ENCODE peak calls at places on chromosomes 13 and 19, in five cellular contexts. One of them, this sample, is unnamed.
A peak's percentile ranks its signal among the peaks of the same experiment; 100 is the strongest.

GRCh38 chr13:108645376-108645775 is 16.0 kb downstream of the MYO16 start:
- DNase-seq in Caco-2: no peak
- DNase-seq in tibial artery: no peak
- DNase-seq in right lobe of liver: no peak
- DNase-seq in brain microvascular endothelial cell: no peak
- DNase-seq in this sample: no peak

GRCh38 chr19:38975861-38976271 is 324 bp upstream of the FBXO17 start:
- DNase-seq in tibial artery: no peak
- DNase-seq in brain microvascular endothelial cell: no peak
- DNase-seq in Caco-2: peak; percentile 77
- DNase-seq in right lobe of liver: peak; percentile 66
- DNase-seq in this sample: peak; percentile 70

GRCh38 chr13:60572855-60573254 is 175.8 kb downstream of the TDRD3 start:
- DNase-seq in right lobe of liver: no peak
- DNase-seq in Caco-2: no peak
- DNase-seq in brain microvascular endothelial cell: no peak
- DNase-seq in tibial artery: no peak
- DNase-seq in this sample: no peak

GRCh38 chr13:33918199-33918932 is 100.4 kb downstream of the RFC3 start:
- DNase-seq in brain microvascular endothelial cell: peak; percentile 71
- DNase-seq in Caco-2: no peak
- DNase-seq in right lobe of liver: no peak
- DNase-seq in tibial artery: no peak
- DNase-seq in this sample: no peak

GRCh38 chr13:93079294-93079693 is 147.3 kb upstream of the GPC6 start:
- DNase-seq in Caco-2: no peak
- DNase-seq in tibial artery: no peak
- DNase-seq in brain microvascular endothelial cell: peak; percentile 40
- DNase-seq in right lobe of liver: no peak
- DNase-seq in this sample: no peak

GRCh38 chr19:35266149-35266903 is 2.4 kb upstream of the USF2 start:
- DNase-seq in brain microvascular endothelial cell: no peak
- DNase-seq in Caco-2: peak; percentile 37
- DNase-seq in right lobe of liver: no peak
- DNase-seq in tibial artery: no peak
- DNase-seq in this sample: no peak

GRCh38 chr13:73334459-73334858 is 275.7 kb downstream of the KLF5 start:
- DNase-seq in tibial artery: no peak
- DNase-seq in Caco-2: no peak
- DNase-seq in right lobe of liver: no peak
- DNase-seq in brain microvascular endothelial cell: no peak
- DNase-seq in this sample: no peak

GRCh38 chr13:76462003-76462402 is 424.2 kb downstream of the KCTD12 start:
- DNase-seq in Caco-2: no peak
- DNase-seq in tibial artery: no peak
- DNase-seq in brain microvascular endothelial cell: no peak
- DNase-seq in right lobe of liver: no peak
- DNase-seq in this sample: no peak

GRCh38 chr19:29807870-29808405 is 3.9 kb upstream of the CCNE1 start:
- DNase-seq in brain microvascular endothelial cell: no peak
- DNase-seq in Caco-2: no peak
- DNase-seq in right lobe of liver: peak; percentile 38
- DNase-seq in tibial artery: no peak
- DNase-seq in this sample: no peak

GRCh38 chr19:10835089-10835753 is 791 bp downstream of the TMED1 start:
- DNase-seq in Caco-2: no peak
- DNase-seq in brain microvascular endothelial cell: no peak
- DNase-seq in tibial artery: peak; percentile 100
- DNase-seq in right lobe of liver: no peak
- DNase-seq in this sample: no peak

GRCh38 chr19:56273563-56274117 is 1.1 kb downstream of the EDDM13 start:
- DNase-seq in Caco-2: no peak
- DNase-seq in tibial artery: no peak
- DNase-seq in brain microvascular endothelial cell: peak; percentile 45
- DNase-seq in right lobe of liver: no peak
- DNase-seq in this sample: no peak

GRCh38 chr13:63436288-63436687 is 2020.6 kb upstream of the PCDH20 start:
- DNase-seq in tibial artery: no peak
- DNase-seq in Caco-2: no peak
- DNase-seq in brain microvascular endothelial cell: no peak
- DNase-seq in right lobe of liver: no peak
- DNase-seq in this sample: no peak

GRCh38 chr13:74886496-74886895 is 595.5 kb downstream of the TBC1D4 start:
- DNase-seq in brain microvascular endothelial cell: no peak
- DNase-seq in Caco-2: no peak
- DNase-seq in tibial artery: no peak
- DNase-seq in right lobe of liver: no peak
- DNase-seq in this sample: no peak

GRCh38 chr13:106381083-106381482 is 154.4 kb downstream of the EFNB2 start:
- DNase-seq in Caco-2: peak; percentile 82
- DNase-seq in right lobe of liver: no peak
- DNase-seq in tibial artery: no peak
- DNase-seq in brain microvascular endothelial cell: peak; percentile 67
- DNase-seq in this sample: peak; percentile 75

GRCh38 chr19:13044160-13044853 is 49.0 kb downstream of the NFIX start:
- DNase-seq in right lobe of liver: no peak
- DNase-seq in tibial artery: no peak
- DNase-seq in brain microvascular endothelial cell: no peak
- DNase-seq in Caco-2: no peak
- DNase-seq in this sample: no peak

GRCh38 chr13:29994911-29995601 is 144.6 kb upstream of the UBL3 start:
- DNase-seq in tibial artery: peak; percentile 56
- DNase-seq in brain microvascular endothelial cell: no peak
- DNase-seq in right lobe of liver: no peak
- DNase-seq in Caco-2: no peak
- DNase-seq in this sample: no peak

GRCh38 chr13:99985243-99985874 is 3.8 kb downstream of the ZIC2 start:
- DNase-seq in right lobe of liver: no peak
- DNase-seq in tibial artery: no peak
- DNase-seq in brain microvascular endothelial cell: no peak
- DNase-seq in Caco-2: no peak
- DNase-seq in this sample: peak; percentile 22

GRCh38 chr13:102902789-102903347 is 57.0 kb downstream of the ERCC5 start:
- DNase-seq in right lobe of liver: peak; percentile 68
- DNase-seq in tibial artery: no peak
- DNase-seq in Caco-2: no peak
- DNase-seq in brain microvascular endothelial cell: no peak
- DNase-seq in this sample: peak; percentile 5

GRCh38 chr13:101523732-101524131 is 71.3 kb downstream of the ITGBL1 start:
- DNase-seq in tibial artery: peak; percentile 60
- DNase-seq in brain microvascular endothelial cell: peak; percentile 88
- DNase-seq in Caco-2: no peak
- DNase-seq in right lobe of liver: no peak
- DNase-seq in this sample: no peak

GRCh38 chr13:41613984-41614581 is 156.7 kb downstream of the RGCC start:
- DNase-seq in Caco-2: peak; percentile 79
- DNase-seq in tibial artery: peak; percentile 41
- DNase-seq in right lobe of liver: no peak
- DNase-seq in brain microvascular endothelial cell: peak; percentile 82
- DNase-seq in this sample: peak; percentile 33

GRCh38 chr19:13526552-13526951 is 20.3 kb upstream of the CACNA1A start:
- DNase-seq in right lobe of liver: no peak
- DNase-seq in tibial artery: no peak
- DNase-seq in brain microvascular endothelial cell: no peak
- DNase-seq in Caco-2: no peak
- DNase-seq in this sample: no peak

GRCh38 chr19:11230621-11231386 is 8.6 kb upstream of the ANGPTL8 start:
- DNase-seq in tibial artery: no peak
- DNase-seq in right lobe of liver: no peak
- DNase-seq in brain microvascular endothelial cell: no peak
- DNase-seq in Caco-2: no peak
- DNase-seq in this sample: no peak

GRCh38 chr13:67137044-67137735 is 92.9 kb downstream of the PCDH9 start:
- DNase-seq in tibial artery: no peak
- DNase-seq in brain microvascular endothelial cell: no peak
- DNase-seq in Caco-2: no peak
- DNase-seq in right lobe of liver: no peak
- DNase-seq in this sample: no peak

GRCh38 chr13:75895168-75895567 is 259.0 kb downstream of the LMO7 start:
- DNase-seq in tibial artery: no peak
- DNase-seq in brain microvascular endothelial cell: no peak
- DNase-seq in Caco-2: no peak
- DNase-seq in right lobe of liver: no peak
- DNase-seq in this sample: no peak

GRCh38 chr19:49020342-49020741 is 3.5 kb upstream of the LHB start:
- DNase-seq in Caco-2: no peak
- DNase-seq in brain microvascular endothelial cell: no peak
- DNase-seq in right lobe of liver: no peak
- DNase-seq in tibial artery: no peak
- DNase-seq in this sample: no peak

GRCh38 chr13:32779119-32779518 is 192.9 kb downstream of the PDS5B start:
- DNase-seq in right lobe of liver: no peak
- DNase-seq in tibial artery: no peak
- DNase-seq in Caco-2: no peak
- DNase-seq in brain microvascular endothelial cell: no peak
- DNase-seq in this sample: no peak

GRCh38 chr19:55210120-55210493 is 806 bp upstream of the PTPRH start:
- DNase-seq in brain microvascular endothelial cell: peak; percentile 90
- DNase-seq in right lobe of liver: no peak
- DNase-seq in Caco-2: no peak
- DNase-seq in tibial artery: no peak
- DNase-seq in this sample: peak; percentile 79

GRCh38 chr13:98503175-98504028 is 73.5 kb downstream of the STK24 start:
- DNase-seq in tibial artery: no peak
- DNase-seq in Caco-2: no peak
- DNase-seq in right lobe of liver: peak; percentile 76
- DNase-seq in brain microvascular endothelial cell: no peak
- DNase-seq in this sample: no peak

GRCh38 chr19:11692127-11692790 is 46.5 kb downstream of the ZNF823 start:
- DNase-seq in brain microvascular endothelial cell: no peak
- DNase-seq in Caco-2: no peak
- DNase-seq in tibial artery: no peak
- DNase-seq in right lobe of liver: no peak
- DNase-seq in this sample: no peak

GRCh38 chr13:39777527-39778061 is 122.1 kb downstream of the COG6 start:
- DNase-seq in tibial artery: no peak
- DNase-seq in right lobe of liver: no peak
- DNase-seq in Caco-2: no peak
- DNase-seq in brain microvascular endothelial cell: peak; percentile 88
- DNase-seq in this sample: peak; percentile 38

GRCh38 chr13:94400874-94401273 is 78.6 kb downstream of the DCT start:
- DNase-seq in tibial artery: no peak
- DNase-seq in Caco-2: no peak
- DNase-seq in right lobe of liver: no peak
- DNase-seq in brain microvascular endothelial cell: no peak
- DNase-seq in this sample: no peak

GRCh38 chr19:990746-991145 is 6.6 kb downstream of the WDR18 start:
- DNase-seq in tibial artery: no peak
- DNase-seq in brain microvascular endothelial cell: no peak
- DNase-seq in right lobe of liver: no peak
- DNase-seq in Caco-2: no peak
- DNase-seq in this sample: no peak
- H3K36me3 ChIP-seq in tibial artery: peaks cover 88% of the 10 kb centered on the region
- H3K36me3 ChIP-seq in brain microvascular endothelial cell: peaks cover 34% of the 10 kb centered on the region
- H3K36me3 ChIP-seq in right lobe of liver: no peaks in the 10 kb centered on the region
- H3K36me3 ChIP-seq in Caco-2: peaks cover 4% of the 10 kb centered on the region
- H3K36me3 ChIP-seq in this sample: no peaks in the 10 kb centered on the region

DNA sequence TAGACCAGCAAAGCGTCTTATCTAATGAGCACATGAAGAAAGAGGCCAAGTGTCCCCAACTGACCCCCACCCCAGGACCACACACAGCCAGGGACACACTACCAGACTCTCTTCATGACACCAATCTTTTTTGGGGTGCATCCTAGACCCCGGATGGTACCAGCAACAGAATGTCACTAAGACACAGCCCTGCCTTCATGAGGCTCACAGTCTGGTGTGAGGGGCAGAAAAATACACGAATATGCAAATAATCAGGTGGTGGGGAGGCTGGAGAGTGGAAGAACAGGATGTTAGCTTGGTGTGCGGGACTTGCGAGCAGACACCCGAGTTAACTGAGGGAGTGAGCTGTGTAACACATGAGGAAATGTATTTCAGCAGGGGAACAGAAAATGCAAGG is 17.5 kb downstream of the AKT2 start:
- DNase-seq in tibial artery: no peak
- DNase-seq in Caco-2: no peak
- DNase-seq in right lobe of liver: no peak
- DNase-seq in brain microvascular endothelial cell: no peak
- DNase-seq in this sample: no peak
- H3K36me3 ChIP-seq in tibial artery: peaks cover 42% of the 10 kb centered on the region
- H3K36me3 ChIP-seq in Caco-2: peaks cover 4% of the 10 kb centered on the region
- H3K36me3 ChIP-seq in right lobe of liver: peaks cover 7% of the 10 kb centered on the region
- H3K36me3 ChIP-seq in brain microvascular endothelial cell: peaks cover 8% of the 10 kb centered on the region
- H3K36me3 ChIP-seq in this sample: no peaks in the 10 kb centered on the region

DNA sequence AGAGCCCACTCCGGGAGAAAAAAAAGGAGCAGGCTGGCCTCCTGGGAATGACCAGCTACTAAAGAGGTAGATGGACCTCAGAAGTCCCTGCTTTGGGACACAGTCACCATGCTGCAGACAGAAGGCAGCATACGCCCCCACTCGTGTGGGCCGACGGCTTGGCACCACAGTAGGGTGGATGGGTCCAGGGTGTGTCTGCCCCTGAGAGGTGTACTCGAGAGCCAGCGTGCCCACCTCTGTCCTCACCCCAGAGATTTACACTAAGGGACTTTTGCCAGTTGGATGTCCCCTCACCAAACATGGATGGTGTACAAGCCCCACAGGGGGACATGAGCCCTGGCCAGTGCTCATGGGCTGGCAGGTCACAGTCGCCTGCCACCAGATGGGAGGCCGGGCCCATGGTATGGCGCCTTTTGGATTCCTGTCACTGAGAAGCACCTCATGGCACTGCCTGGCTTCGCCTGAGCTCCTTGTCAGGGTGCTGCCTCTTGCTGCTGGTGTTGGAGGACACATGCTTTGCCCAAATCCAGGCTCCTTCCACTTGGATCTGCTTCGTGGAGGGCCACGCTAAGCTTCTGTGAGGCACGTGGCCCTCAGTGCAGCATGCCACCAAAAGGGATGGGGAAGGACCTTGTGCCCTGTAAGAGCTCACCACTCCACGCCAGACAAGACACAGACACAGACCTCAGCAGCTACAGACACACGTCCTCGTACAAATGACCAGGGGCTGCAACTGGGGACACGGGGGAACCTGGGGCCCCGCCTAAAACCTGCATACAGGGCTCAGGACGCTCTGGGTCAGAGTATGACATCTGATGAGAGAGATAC is 13.3 kb upstream of the EPHX3 start:
- DNase-seq in right lobe of liver: no peak
- DNase-seq in tibial artery: no peak
- DNase-seq in brain microvascular endothelial cell: no peak
- DNase-seq in Caco-2: no peak
- DNase-seq in this sample: no peak
- H3K36me3 ChIP-seq in right lobe of liver: peaks cover 26% of the 10 kb centered on the region
- H3K36me3 ChIP-seq in tibial artery: peaks cover 80% of the 10 kb centered on the region
- H3K36me3 ChIP-seq in brain microvascular endothelial cell: peaks cover 43% of the 10 kb centered on the region
- H3K36me3 ChIP-seq in Caco-2: peaks cover 10% of the 10 kb centered on the region
- H3K36me3 ChIP-seq in this sample: no peaks in the 10 kb centered on the region

GRCh38 chr13:44976196-44976595 is 13.1 kb downstream of the NUFIP1 start:
- DNase-seq in tibial artery: no peak
- DNase-seq in right lobe of liver: no peak
- DNase-seq in brain microvascular endothelial cell: no peak
- DNase-seq in Caco-2: no peak
- DNase-seq in this sample: no peak
- H3K36me3 ChIP-seq in tibial artery: peaks cover 50% of the 10 kb centered on the region
- H3K36me3 ChIP-seq in right lobe of liver: peaks cover 6% of the 10 kb centered on the region
- H3K36me3 ChIP-seq in brain microvascular endothelial cell: peaks cover 11% of the 10 kb centered on the region
- H3K36me3 ChIP-seq in Caco-2: peaks cover 3% of the 10 kb centered on the region
- H3K36me3 ChIP-seq in this sample: no peaks in the 10 kb centered on the region

GRCh38 chr19:19300613-19301012 is 19.7 kb downstream of the SUGP1 start:
- DNase-seq in Caco-2: no peak
- DNase-seq in brain microvascular endothelial cell: no peak
- DNase-seq in tibial artery: no peak
- DNase-seq in right lobe of liver: no peak
- DNase-seq in this sample: no peak
- H3K36me3 ChIP-seq in Caco-2: no peaks in the 10 kb centered on the region
- H3K36me3 ChIP-seq in brain microvascular endothelial cell: peaks cover 51% of the 10 kb centered on the region
- H3K36me3 ChIP-seq in tibial artery: peaks cover 80% of the 10 kb centered on the region
- H3K36me3 ChIP-seq in right lobe of liver: peaks cover 16% of the 10 kb centered on the region
- H3K36me3 ChIP-seq in this sample: no peaks in the 10 kb centered on the region

GRCh38 chr19:3442487-3443071 is 37.7 kb downstream of the SMIM24 start:
- DNase-seq in right lobe of liver: no peak
- DNase-seq in tibial artery: no peak
- DNase-seq in Caco-2: no peak
- DNase-seq in brain microvascular endothelial cell: no peak
- DNase-seq in this sample: no peak
- H3K36me3 ChIP-seq in right lobe of liver: peaks cover 59% of the 10 kb centered on the region
- H3K36me3 ChIP-seq in tibial artery: peaks cover 81% of the 10 kb centered on the region
- H3K36me3 ChIP-seq in Caco-2: no peaks in the 10 kb centered on the region
- H3K36me3 ChIP-seq in brain microvascular endothelial cell: peaks cover 33% of the 10 kb centered on the region
- H3K36me3 ChIP-seq in this sample: no peaks in the 10 kb centered on the region